ENCODE peak calls at places on chromosomes 4 and X, in five cellular contexts. T is sigmoid colon, N is fibroblast of the aortic adventitia, R is DND-41, Y is skeletal muscle cell. E is an unnamed sample.
A peak's percentile ranks its signal among the peaks of the same experiment; 100 is the strongest.

GRCh38 chr4:120929847-120930246 is 7.3 kb upstream of the PRDM5 start:
- DNase-seq in T (no peak), N (peak; percentile 22), R (no peak), Y (no peak), E (no peak)

GRCh38 chr4:144421839-144422565 is 224.0 kb upstream of the HHIP start:
- DNase-seq in T (no peak), N (peak; percentile 32), R (no peak), Y (no peak), E (no peak)

GRCh38 chrX:153587342-153587741 is 11.6 kb downstream of the CCNQ start:
- DNase-seq in T (no peak), N (no peak), R (no peak), Y (no peak), E (no peak)

GRCh38 chrX:136185409-136186022 is 38.2 kb downstream of the FHL1 start:
- DNase-seq in T (no peak), N (peak; percentile 61), R (no peak), Y (no peak), E (no peak)

GRCh38 chr4:110062166-110062565 is 136.2 kb downstream of the ELOVL6 start:
- DNase-seq in T (no peak), N (no peak), R (no peak), Y (no peak), E (no peak)

GRCh38 chrX:9182041-9182440 is 148.1 kb upstream of the FAM9B start:
- DNase-seq in T (no peak), N (no peak), R (no peak), Y (no peak), E (no peak)

GRCh38 chrX:104696667-104697066 is 130.7 kb downstream of the IL1RAPL2 start:
- DNase-seq in T (no peak), N (no peak), R (no peak), Y (no peak), E (no peak)

GRCh38 chrX:16187024-16187698 is 19.9 kb downstream of the MAGEB17 start:
- DNase-seq in T (no peak), N (no peak), R (no peak), Y (no peak), E (no peak)

GRCh38 chr4:167100120-167100519 is 134.2 kb downstream of the SPOCK3 start:
- DNase-seq in T (no peak), N (peak; percentile 73), R (no peak), Y (peak; percentile 4), E (no peak)

GRCh38 chr4:75752637-75753036 is 28.3 kb downstream of the USO1 start:
- DNase-seq in T (no peak), N (no peak), R (no peak), Y (no peak), E (no peak)

GRCh38 chr4:153283260-153283659 is 61.2 kb upstream of the MND1 start:
- DNase-seq in T (no peak), N (no peak), R (no peak), Y (no peak), E (no peak)

GRCh38 chr4:2284934-2285664 is 23.2 kb upstream of the MXD4 start:
- DNase-seq in T (peak; percentile 50), N (peak; percentile 64), R (peak; percentile 40), Y (no peak), E (no peak)

GRCh38 chrX:3807906-3808305 is 94.5 kb upstream of the PRKX start:
- DNase-seq in T (no peak), N (no peak), R (no peak), Y (no peak), E (no peak)

GRCh38 chr4:168484626-168485025 is 4.3 kb upstream of the DDX60L start:
- DNase-seq in T (no peak), N (peak; percentile 87), R (no peak), Y (peak; percentile 86), E (no peak)

GRCh38 chr4:37922323-37922722 is 31.4 kb downstream of the TBC1D1 start:
- DNase-seq in T (no peak), N (peak; percentile 56), R (no peak), Y (peak; percentile 79), E (no peak)

GRCh38 chr4:102250341-102250740 is 94.9 kb downstream of the SLC39A8 start:
- DNase-seq in T (no peak), N (no peak), R (no peak), Y (no peak), E (no peak)

GRCh38 chr4:7045961-7046921 is 3.1 kb downstream of the TADA2B start:
- DNase-seq in T (no peak), N (no peak), R (peak; percentile 20), Y (no peak), E (no peak)

GRCh38 chr4:88138561-88138960 is 19.9 kb downstream of the ABCG2 start:
- DNase-seq in T (no peak), N (peak; percentile 77), R (no peak), Y (peak; percentile 58), E (no peak)

GRCh38 chr4:173025131-173025530 is 143.5 kb upstream of the GALNT7 start:
- DNase-seq in T (no peak), N (peak; percentile 85), R (peak; percentile 75), Y (peak; percentile 41), E (peak; percentile 34)

GRCh38 chr4:125321709-125322362 is 7.1 kb downstream of the FAT4 start:
- DNase-seq in T (no peak), N (peak; percentile 65), R (no peak), Y (peak; percentile 48), E (no peak)
- H3K4me3 ChIP-seq in T (peak overlapping the region; percentile 30), N (peak overlapping the region; percentile 48), R (no peak overlapping the region), Y (peak overlapping the region; percentile 33), E (no peak overlapping the region)

DNA sequence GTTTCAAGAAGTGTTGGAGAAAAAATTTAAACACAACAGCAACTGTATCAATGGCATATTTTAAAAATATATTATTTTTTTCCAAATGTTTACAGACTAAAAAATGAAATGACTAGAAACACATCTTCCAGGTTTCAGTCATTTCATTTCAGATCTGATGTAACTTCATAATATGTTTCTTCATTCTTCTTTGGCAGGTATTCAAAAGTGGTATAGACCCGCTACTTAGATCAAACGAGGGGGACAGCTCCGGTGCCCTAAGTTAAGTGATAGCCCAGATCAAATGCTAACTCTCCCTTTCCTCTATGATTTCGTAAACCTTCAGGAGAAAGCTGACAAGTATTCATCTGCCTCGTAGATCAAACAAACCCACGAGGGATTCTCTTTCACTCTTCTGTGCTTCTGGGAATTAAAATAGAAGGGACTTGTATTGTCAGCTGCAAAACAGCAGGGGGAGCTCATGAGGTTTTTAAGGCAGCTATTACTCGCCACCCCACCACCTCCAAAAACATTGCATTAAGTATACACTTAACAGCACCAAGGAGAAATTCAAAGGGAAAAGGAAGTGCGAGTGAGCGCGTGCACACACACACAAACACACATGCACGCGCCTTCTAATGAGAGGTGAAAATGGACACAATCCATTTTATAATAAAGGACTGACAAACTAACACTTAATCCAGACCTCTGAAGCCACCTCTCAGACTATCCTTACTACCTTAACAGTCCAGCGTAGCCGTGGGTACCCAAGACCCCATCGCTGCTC is 21.4 kb downstream of the HELT start:
- DNase-seq in T (peak; percentile 71), N (peak; percentile 81), R (peak; percentile 57), Y (peak; percentile 19), E (peak; percentile 46)
- H3K4me3 ChIP-seq in T (no peak overlapping the region), N (peak overlapping the region; percentile 49), R (peak overlapping the region; percentile 23), Y (peak overlapping the region; percentile 19), E (no peak overlapping the region)

DNA sequence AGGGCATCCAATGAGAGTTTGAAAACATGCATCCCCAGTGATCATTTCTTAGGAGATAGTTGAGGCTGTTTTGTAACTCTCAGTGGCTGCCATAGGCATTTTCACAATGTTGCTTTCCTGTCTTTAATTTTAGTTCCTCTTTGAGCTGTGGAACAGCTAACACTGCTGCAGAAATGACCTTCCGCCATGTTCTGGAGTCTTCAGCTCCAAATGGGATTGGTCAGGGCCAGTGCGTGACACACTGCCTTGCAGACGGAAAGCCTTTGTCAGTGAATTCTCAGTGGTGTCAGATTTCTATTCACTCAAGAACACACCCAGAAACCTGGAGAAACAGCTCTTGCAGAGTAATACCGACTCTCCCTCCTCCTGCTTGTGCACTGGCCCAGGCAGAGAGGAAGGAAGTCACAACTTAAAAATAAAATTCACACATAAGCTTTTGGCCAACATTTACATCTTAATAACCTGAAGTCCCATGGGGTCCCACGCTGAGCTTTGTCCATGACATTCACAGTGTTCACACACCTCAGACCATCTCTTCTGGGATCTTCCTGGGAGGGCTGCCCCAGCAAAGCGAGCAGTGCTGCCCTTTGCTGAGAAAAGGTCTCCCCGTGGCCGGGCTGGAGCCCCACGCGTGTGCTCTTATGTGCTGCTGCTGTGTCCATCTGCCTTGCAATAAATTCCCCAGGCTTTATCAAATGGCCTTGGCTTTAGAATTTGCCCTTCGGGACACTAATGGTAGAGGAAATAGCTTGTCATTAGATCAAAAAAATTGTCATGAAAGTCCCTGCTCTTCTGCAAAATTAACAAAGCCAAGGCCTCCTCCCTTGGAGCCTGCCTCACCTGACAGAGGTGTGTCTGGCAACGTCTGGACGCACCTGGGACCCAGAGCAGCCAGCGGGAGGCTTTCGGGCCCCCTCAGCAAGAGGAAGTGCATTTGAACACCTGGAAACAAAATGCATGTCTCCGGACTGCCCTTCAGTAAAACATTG is 126.8 kb downstream of the IRF2 start:
- DNase-seq in T (peak; percentile 73), N (peak; percentile 47), R (no peak), Y (peak; percentile 61), E (no peak)
- H3K4me3 ChIP-seq in T (no peak overlapping the region), N (no peak overlapping the region), R (no peak overlapping the region), Y (no peak overlapping the region), E (no peak overlapping the region)

GRCh38 chr4:170491981-170492380 is 402.2 kb upstream of the AADAT start:
- DNase-seq in T (no peak), N (no peak), R (no peak), Y (no peak), E (no peak)

GRCh38 chr4:170497105-170497504 is 407.3 kb upstream of the AADAT start:
- DNase-seq in T (no peak), N (no peak), R (peak; percentile 9), Y (no peak), E (no peak)

DNA sequence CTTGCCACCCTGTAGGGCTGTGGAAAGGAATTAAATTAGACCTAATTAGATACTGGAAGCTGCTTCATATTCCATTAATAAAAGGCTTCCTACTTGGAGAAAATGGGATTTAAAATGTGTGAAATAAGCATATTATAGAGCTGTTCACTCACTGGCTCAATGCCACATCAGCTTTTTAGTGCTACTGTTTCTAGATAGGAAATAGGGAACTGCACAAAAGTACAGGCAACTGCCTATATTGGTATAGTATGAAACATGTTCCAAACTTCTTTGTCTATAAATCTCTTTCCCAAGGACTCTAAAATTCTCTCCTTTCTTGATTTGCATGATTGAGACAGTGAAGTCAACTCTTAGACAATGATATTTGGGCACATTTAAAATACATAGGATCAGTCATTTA is 408.0 kb upstream of the AADAT start:
- DNase-seq in T (no peak), N (no peak), R (no peak), Y (no peak), E (no peak)
- H3K4me3 ChIP-seq in T (no peak overlapping the region), N (no peak overlapping the region), R (no peak overlapping the region), Y (no peak overlapping the region), E (no peak overlapping the region)

DNA sequence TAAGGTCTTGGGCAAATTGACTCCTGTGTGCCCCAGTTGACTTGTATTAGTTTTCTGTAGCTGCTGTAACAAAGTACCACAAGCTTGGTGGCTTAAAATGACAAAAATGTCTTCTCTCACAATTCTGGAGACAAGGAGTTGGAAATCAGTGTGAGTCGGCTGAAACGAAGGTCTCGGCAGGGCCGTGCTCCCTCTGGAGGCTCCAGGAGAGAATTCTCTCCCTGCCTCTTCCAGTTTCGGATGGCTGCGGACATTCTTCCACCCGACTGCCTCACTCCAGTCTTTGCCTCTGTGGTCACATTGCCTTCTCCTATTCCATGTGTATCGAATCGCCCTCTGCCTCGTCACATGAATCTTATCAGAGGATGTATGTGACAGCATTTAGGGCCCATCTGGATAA is 66.0 kb upstream of the PHOX2B start:
- DNase-seq in T (no peak), N (peak; percentile 21), R (no peak), Y (no peak), E (no peak)
- H3K4me3 ChIP-seq in T (no peak overlapping the region), N (no peak overlapping the region), R (no peak overlapping the region), Y (no peak overlapping the region), E (no peak overlapping the region)

GRCh38 chr4:80781436-80781835 is 249.1 kb upstream of the BMP3 start:
- DNase-seq in T (no peak), N (no peak), R (no peak), Y (no peak), E (no peak)
- H3K4me3 ChIP-seq in T (no peak overlapping the region), N (no peak overlapping the region), R (no peak overlapping the region), Y (no peak overlapping the region), E (no peak overlapping the region)